ENCODE peak calls at places on chromosome 5, in eight cellular contexts. One of them, this sample, is unnamed.

GRCh38 chr5:152246401-152246800 is 158.7 kb downstream of the NMUR2 start:
- DNase-seq in osteocyte: no peak
- DNase-seq in ecto neural progenitor cell: peak
- DNase-seq in GM23338: peak
- DNase-seq in AG09309: no peak
- DNase-seq in stimulated activated CD4-positive, alpha-beta T cell treated with anti-CD3 and anti-CD28 coated beads, Interleukin-4, amount 100 ng/mL, for 4 hours: no peak
- DNase-seq in lower leg skin: no peak
- DNase-seq in neural progenitor cell: peak
- DNase-seq in this sample: peak

GRCh38 chr5:80569961-80570786 is at the start of gene ANKRD34B:
- DNase-seq in GM23338: peak
- DNase-seq in ecto neural progenitor cell: peak
- DNase-seq in lower leg skin: no peak
- DNase-seq in AG09309: no peak
- DNase-seq in neural progenitor cell: peak
- DNase-seq in osteocyte: peak
- DNase-seq in stimulated activated CD4-positive, alpha-beta T cell treated with anti-CD3 and anti-CD28 coated beads, Interleukin-4, amount 100 ng/mL, for 4 hours: peak
- DNase-seq in this sample: peak

GRCh38 chr5:122755740-122756139 is 19.1 kb upstream of the SNX2 start:
- DNase-seq in osteocyte: no peak
- DNase-seq in ecto neural progenitor cell: no peak
- DNase-seq in stimulated activated CD4-positive, alpha-beta T cell treated with anti-CD3 and anti-CD28 coated beads, Interleukin-4, amount 100 ng/mL, for 4 hours: no peak
- DNase-seq in GM23338: no peak
- DNase-seq in neural progenitor cell: no peak
- DNase-seq in lower leg skin: no peak
- DNase-seq in AG09309: no peak
- DNase-seq in this sample: no peak

GRCh38 chr5:143243103-143243502 is 160.4 kb downstream of the NR3C1 start:
- DNase-seq in neural progenitor cell: no peak
- DNase-seq in stimulated activated CD4-positive, alpha-beta T cell treated with anti-CD3 and anti-CD28 coated beads, Interleukin-4, amount 100 ng/mL, for 4 hours: no peak
- DNase-seq in AG09309: no peak
- DNase-seq in osteocyte: no peak
- DNase-seq in GM23338: no peak
- DNase-seq in ecto neural progenitor cell: no peak
- DNase-seq in lower leg skin: no peak
- DNase-seq in this sample: no peak

GRCh38 chr5:154223320-154223719 is 32.8 kb downstream of the GALNT10 start:
- DNase-seq in GM23338: no peak
- DNase-seq in AG09309: no peak
- DNase-seq in stimulated activated CD4-positive, alpha-beta T cell treated with anti-CD3 and anti-CD28 coated beads, Interleukin-4, amount 100 ng/mL, for 4 hours: no peak
- DNase-seq in lower leg skin: no peak
- DNase-seq in ecto neural progenitor cell: no peak
- DNase-seq in osteocyte: no peak
- DNase-seq in neural progenitor cell: no peak
- DNase-seq in this sample: no peak

GRCh38 chr5:119524461-119524860 is 72.2 kb downstream of the HSD17B4 start:
- DNase-seq in AG09309: no peak
- DNase-seq in GM23338: no peak
- DNase-seq in stimulated activated CD4-positive, alpha-beta T cell treated with anti-CD3 and anti-CD28 coated beads, Interleukin-4, amount 100 ng/mL, for 4 hours: no peak
- DNase-seq in osteocyte: no peak
- DNase-seq in lower leg skin: no peak
- DNase-seq in neural progenitor cell: peak
- DNase-seq in ecto neural progenitor cell: no peak
- DNase-seq in this sample: no peak

GRCh38 chr5:55624841-55625602 is 87.1 kb downstream of the SLC38A9 start:
- DNase-seq in GM23338: peak
- DNase-seq in lower leg skin: no peak
- DNase-seq in osteocyte: no peak
- DNase-seq in stimulated activated CD4-positive, alpha-beta T cell treated with anti-CD3 and anti-CD28 coated beads, Interleukin-4, amount 100 ng/mL, for 4 hours: no peak
- DNase-seq in AG09309: no peak
- DNase-seq in ecto neural progenitor cell: no peak
- DNase-seq in neural progenitor cell: no peak
- DNase-seq in this sample: no peak

GRCh38 chr5:158928405-158928804 is 171.3 kb downstream of the EBF1 start:
- DNase-seq in stimulated activated CD4-positive, alpha-beta T cell treated with anti-CD3 and anti-CD28 coated beads, Interleukin-4, amount 100 ng/mL, for 4 hours: no peak
- DNase-seq in GM23338: no peak
- DNase-seq in ecto neural progenitor cell: no peak
- DNase-seq in AG09309: no peak
- DNase-seq in neural progenitor cell: no peak
- DNase-seq in lower leg skin: no peak
- DNase-seq in osteocyte: no peak
- DNase-seq in this sample: no peak

GRCh38 chr5:675876-676698 is 17.1 kb downstream of the TPPP start:
- DNase-seq in GM23338: no peak
- DNase-seq in ecto neural progenitor cell: peak
- DNase-seq in neural progenitor cell: no peak
- DNase-seq in osteocyte: peak
- DNase-seq in AG09309: no peak
- DNase-seq in stimulated activated CD4-positive, alpha-beta T cell treated with anti-CD3 and anti-CD28 coated beads, Interleukin-4, amount 100 ng/mL, for 4 hours: no peak
- DNase-seq in lower leg skin: peak
- DNase-seq in this sample: peak